ENCODE peak calls at places on chromosome 4, in four cellular contexts. R is body of pancreas, F is A549, X is breast epithelium. E is an unnamed sample.

GRCh38 chr4:167021545-167022155 is 212.6 kb downstream of the SPOCK3 start:
- DNase-seq in F (no peak), R (peak), X (peak), E (no peak)

GRCh38 chr4:107654694-107655093 is 65.3 kb downstream of the PAPSS1 start:
- DNase-seq in R (no peak), F (no peak), X (no peak), E (no peak)

GRCh38 chr4:122458625-122459024 is 2.1 kb upstream of the IL2 start:
- DNase-seq in F (no peak), R (no peak), X (no peak), E (no peak)

GRCh38 chr4:31674313-31674947 is 954.3 kb downstream of the PCDH7 start:
- DNase-seq in R (no peak), X (no peak), F (no peak), E (no peak)

GRCh38 chr4:25367004-25367621 is 9.9 kb upstream of the ANAPC4 start:
- DNase-seq in R (no peak), X (no peak), F (no peak), E (no peak)

GRCh38 chr4:48044298-48044697 is 27.7 kb downstream of the NIPAL1 start:
- DNase-seq in F (no peak), X (no peak), R (no peak), E (no peak)

GRCh38 chr4:5142726-5143125 is 91.4 kb downstream of the STK32B start:
- DNase-seq in F (peak), R (peak), X (no peak), E (no peak)

GRCh38 chr4:53592686-53593641 is 1.7 kb upstream of the LNX1 start:
- DNase-seq in R (peak), F (peak), X (peak), E (no peak)

GRCh38 chr4:4593596-4593995 is 51.7 kb upstream of the STX18 start:
- DNase-seq in X (no peak), R (no peak), F (no peak), E (no peak)

GRCh38 chr4:67684839-67685531 is 16.0 kb downstream of the UBA6 start:
- DNase-seq in R (no peak), F (no peak), X (no peak), E (no peak)

GRCh38 chr4:84648863-84649647 is 66.1 kb downstream of the CDS1 start:
- DNase-seq in F (no peak), R (no peak), X (no peak), E (no peak)

GRCh38 chr4:157172011-157172410 is 48.5 kb upstream of the GRIA2 start:
- DNase-seq in F (no peak), R (no peak), X (no peak), E (no peak)

GRCh38 chr4:178599521-178599920 is 1157.3 kb upstream of the AGA start:
- DNase-seq in R (no peak), F (no peak), X (no peak), E (no peak)
- TF ChIP-seq CTCF in R (no peak), F (peak), X (no peak), E (no peak)

GRCh38 chr4:88697588-88698329 is at the start of gene NAP1L5:
- DNase-seq in F (peak), X (peak), R (peak), E (no peak)
- TF ChIP-seq POLR2A in F (no peak), X (peak), R (no peak), E (no peak)

DNA sequence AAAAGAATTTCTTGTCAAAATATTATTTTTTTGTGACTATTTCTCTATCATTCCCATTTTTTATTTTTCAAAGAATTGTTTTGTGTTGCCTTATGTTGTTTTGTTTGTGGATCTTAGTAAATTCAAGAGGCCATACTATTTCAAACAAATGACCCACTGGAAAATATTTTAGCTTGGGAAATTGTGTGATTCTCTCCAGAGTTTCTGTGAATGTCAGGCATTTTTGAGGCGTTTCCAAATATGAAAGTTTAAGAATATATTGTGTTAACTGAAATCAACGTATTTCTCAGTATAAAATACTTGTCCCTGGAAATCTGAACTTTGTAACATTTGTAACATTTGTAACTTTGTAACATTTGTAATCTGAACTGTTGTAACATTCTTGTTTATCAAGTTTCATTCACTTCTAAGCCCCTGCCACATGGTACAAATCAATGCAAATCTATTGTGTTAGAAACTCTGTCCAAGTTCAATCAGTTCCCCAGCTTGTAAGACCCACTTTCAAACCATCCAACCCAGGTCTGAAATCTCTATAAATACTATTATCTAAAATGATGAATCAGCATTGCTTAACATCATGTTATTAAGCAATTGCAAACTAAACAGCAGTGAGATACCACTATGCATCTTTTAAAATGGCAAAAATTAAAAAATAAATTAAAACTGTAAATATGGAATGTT is 465.4 kb upstream of the GRID2 start:
- DNase-seq in X (no peak), R (no peak), F (no peak), E (no peak)
- H3K27ac ChIP-seq in X (no peak), R (no peak), F (no peak), E (no peak)

GRCh38 chr4:6702761-6703160 is 6.9 kb downstream of the MRFAP1L1 start:
- DNase-seq in F (no peak), R (no peak), X (no peak), E (no peak)

GRCh38 chr4:6705638-6706037 is 4.0 kb downstream of the MRFAP1L1 start:
- DNase-seq in F (no peak), X (no peak), R (no peak), E (no peak)

GRCh38 chr4:6709230-6710114 is at the start of gene MRFAP1L1:
- DNase-seq in F (peak), R (peak), X (peak), E (no peak)

GRCh38 chr4:6703786-6704185 is 5.9 kb downstream of the MRFAP1L1 start:
- DNase-seq in F (no peak), X (no peak), R (no peak), E (no peak)

DNA sequence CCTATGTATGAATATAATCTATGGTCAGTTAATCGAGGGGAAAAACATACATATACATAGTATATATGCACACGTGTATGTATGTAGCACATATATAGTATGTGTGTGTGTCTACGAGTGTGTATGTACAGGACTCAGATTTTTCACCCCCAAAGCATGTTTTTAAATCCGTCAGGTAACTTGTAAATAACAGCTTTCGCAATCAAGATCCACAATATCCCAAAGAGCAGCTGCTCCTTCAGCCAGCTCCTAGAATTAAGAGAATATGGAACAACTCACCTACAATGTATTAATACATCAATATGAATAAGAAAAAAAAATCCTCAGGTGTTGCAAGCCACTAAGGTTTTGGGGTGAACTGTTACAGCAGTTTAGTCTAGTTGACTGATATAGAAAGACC is 3.5 kb downstream of the MRFAP1L1 start:
- DNase-seq in F (no peak), X (no peak), R (no peak), E (no peak)
- TF ChIP-seq CTCF in F (no peak), X (no peak), R (no peak), E (no peak)

DNA sequence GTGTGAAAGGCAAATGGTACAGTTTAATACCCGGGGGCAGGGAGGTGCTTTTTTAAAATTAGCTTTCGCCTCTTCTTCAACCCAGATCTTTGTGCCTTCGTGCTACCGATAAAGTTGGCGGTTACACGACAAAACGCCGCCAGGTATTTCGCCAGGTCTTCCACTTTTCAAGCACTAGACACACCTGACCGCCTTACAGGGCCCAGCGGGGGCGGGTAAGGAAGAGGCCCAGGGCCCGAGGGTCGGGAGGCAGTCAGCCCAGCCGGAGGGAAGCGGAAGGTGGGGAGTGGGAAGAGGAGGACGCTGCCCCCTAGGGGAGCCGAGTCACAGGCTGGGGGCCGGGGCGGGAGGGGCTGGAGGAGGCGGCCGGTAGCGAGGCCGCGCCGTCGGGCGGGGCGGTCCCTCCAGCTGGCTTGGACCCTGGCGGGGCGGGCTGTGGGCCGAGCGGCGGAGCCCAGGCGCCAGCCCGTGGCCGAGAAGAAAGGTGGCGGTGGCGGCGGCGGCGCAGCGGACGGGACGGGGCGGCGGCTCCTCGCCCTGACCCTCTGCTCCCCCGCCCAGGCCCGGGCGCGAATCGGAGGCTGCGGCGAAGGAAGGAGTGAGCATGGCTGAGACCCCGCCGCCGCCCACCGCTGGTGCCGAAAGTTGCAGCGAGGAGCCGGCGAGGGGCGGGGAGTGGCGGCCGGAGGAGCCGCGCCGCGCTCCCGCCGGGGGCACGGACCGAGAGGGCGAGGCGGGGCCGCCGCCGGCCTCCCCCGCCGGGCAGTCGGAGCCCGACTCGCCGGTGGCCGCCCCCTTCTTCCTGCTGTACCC is 16.2 kb downstream of the UTP3 start:
- DNase-seq in F (peak), R (peak), X (peak), E (no peak)
- TF ChIP-seq POLR2A in F (peak), R (peak), X (no peak), E (no peak)

GRCh38 chr4:13992041-13992440 is 364.5 kb upstream of the BOD1L1 start:
- DNase-seq in F (no peak), R (no peak), X (no peak), E (no peak)

GRCh38 chr4:13990596-13991589 is 363.4 kb upstream of the BOD1L1 start:
- DNase-seq in X (no peak), R (peak), F (peak), E (no peak)

GRCh38 chr4:13988347-13989265 is 361.1 kb upstream of the BOD1L1 start:
- DNase-seq in F (peak), X (peak), R (peak), E (no peak)

GRCh38 chr4:13986533-13986932 is 359.0 kb upstream of the BOD1L1 start:
- DNase-seq in F (no peak), R (no peak), X (no peak), E (no peak)

GRCh38 chr4:13989496-13989895 is 362.0 kb upstream of the BOD1L1 start:
- DNase-seq in X (peak), F (no peak), R (no peak), E (no peak)
- H3K27ac ChIP-seq in X (no peak), F (peak), R (no peak), E (no peak)

GRCh38 chr4:153270361-153270760 is 66.1 kb downstream of the TRIM2 start:
- DNase-seq in R (no peak), X (no peak), F (no peak), E (no peak)
- TF ChIP-seq CTCF in R (no peak), X (no peak), F (no peak), E (no peak)

E was measured in vagina.